ENCODE peak calls at places on chromosomes 4 and X, in four cellular contexts. G is left lung, Y is cardiac fibroblast, Z is fibroblast of mammary gland. F is an unnamed sample.

GRCh38 chr4:21885241-21885640 is 63.3 kb downstream of the KCNIP4 start:
- DNase-seq in Y (peak), Z (peak), G (no peak), F (no peak)

GRCh38 chr4:77473509-77473908 is 132.1 kb upstream of the CXCL13 start:
- DNase-seq in G (no peak), Z (peak), Y (peak), F (no peak)

GRCh38 chrX:153057281-153057680 is 1.0 kb downstream of the PNMA3 start:
- DNase-seq in Z (no peak), G (no peak), Y (peak), F (no peak)

GRCh38 chrX:133376422-133376821 is 38.9 kb downstream of the GPC4 start:
- DNase-seq in Y (no peak), Z (no peak), G (no peak), F (no peak)

GRCh38 chr4:150518559-150518958 is 63.4 kb upstream of the MAB21L2 start:
- DNase-seq in G (no peak), Z (peak), Y (peak), F (no peak)

GRCh38 chr4:39655206-39655605 is 16.5 kb upstream of the SMIM14 start:
- DNase-seq in G (no peak), Y (peak), Z (peak), F (no peak)

GRCh38 chrX:103919336-103919682 is 43.1 kb upstream of the TMSB15B start:
- DNase-seq in G (no peak), Y (peak), Z (peak), F (no peak)

GRCh38 chr4:111778543-111778942 is 366.7 kb upstream of the FAM241A start:
- DNase-seq in Y (peak), Z (peak), G (no peak), F (no peak)

GRCh38 chrX:19627533-19627932 is 112.2 kb upstream of the MAP3K15 start:
- DNase-seq in Z (peak), G (no peak), Y (no peak), F (no peak)

GRCh38 chr4:38805530-38806145 is 1.0 kb upstream of the TLR1 start:
- DNase-seq in G (peak), Y (peak), Z (peak), F (no peak)

GRCh38 chrX:2609431-2610238 is 81.5 kb upstream of the CD99 start:
- DNase-seq in Y (no peak), G (no peak), Z (peak), F (no peak)

GRCh38 chr4:82005153-82005552 is 368.6 kb downstream of the HNRNPD start:
- DNase-seq in G (no peak), Z (no peak), Y (no peak), F (no peak)

GRCh38 chrX:110301194-110301593 is 16.7 kb downstream of the AMMECR1 start:
- DNase-seq in G (no peak), Z (no peak), Y (no peak), F (no peak)

GRCh38 chrX:80486299-80486698 is 66.1 kb downstream of the TENT5D start:
- DNase-seq in G (no peak), Y (no peak), Z (no peak), F (no peak)

GRCh38 chr4:13601060-13601459 is 26.5 kb downstream of the BOD1L1 start:
- DNase-seq in G (no peak), Z (no peak), Y (no peak), F (no peak)

GRCh38 chr4:137531121-137531520 is 1.2 kb downstream of the PCDH18 start:
- DNase-seq in G (no peak), Z (peak), Y (peak), F (no peak)

GRCh38 chr4:61555789-61556188 is 355.7 kb downstream of the ADGRL3 start:
- DNase-seq in Z (no peak), Y (peak), G (no peak), F (no peak)

GRCh38 chr4:52957220-52957686 is 95.1 kb downstream of the RASL11B start:
- DNase-seq in Z (peak), G (no peak), Y (peak), F (no peak)

GRCh38 chr4:181536753-181537434 is 706.3 kb upstream of the TENM3 start:
- DNase-seq in G (no peak), Y (no peak), Z (no peak), F (no peak)

GRCh38 chr4:38062088-38062893 is 102.1 kb downstream of the PTTG2 start:
- DNase-seq in Z (peak), Y (peak), G (peak), F (peak)

GRCh38 chr4:7872264-7872771 is 67.3 kb downstream of the AFAP1 start:
- DNase-seq in Z (peak), G (no peak), Y (peak), F (no peak)

GRCh38 chr4:103449285-103449684 is 251.1 kb upstream of the CENPE start:
- DNase-seq in Y (no peak), Z (no peak), G (no peak), F (no peak)

GRCh38 chr4:3205995-3206394 is 43.0 kb upstream of the MSANTD1 start:
- DNase-seq in Z (no peak), G (no peak), Y (no peak), F (no peak)

GRCh38 chr4:55363618-55364420 is 17.8 kb downstream of the SRD5A3 start:
- DNase-seq in Z (peak), G (no peak), Y (no peak), F (no peak)

GRCh38 chr4:146453192-146453591 is 68.5 kb downstream of the SLC10A7 start:
- DNase-seq in G (no peak), Z (no peak), Y (no peak), F (no peak)

GRCh38 chr4:52126946-52127345 is 75.8 kb downstream of the SPATA18 start:
- DNase-seq in Z (peak), Y (no peak), G (no peak), F (no peak)

GRCh38 chrX:123322531-123322930 is 138.5 kb downstream of the GRIA3 start:
- DNase-seq in Y (no peak), G (no peak), Z (no peak), F (no peak)

GRCh38 chr4:85402371-85402770 is 72.6 kb upstream of the ARHGAP24 start:
- DNase-seq in G (no peak), Z (peak), Y (peak), F (no peak)

GRCh38 chr4:41487868-41488267 is 50.1 kb upstream of the LIMCH1 start:
- DNase-seq in Z (no peak), G (no peak), Y (no peak), F (no peak)

GRCh38 chr4:80989921-80990544 is 40.5 kb upstream of the BMP3 start:
- DNase-seq in Y (peak), Z (peak), G (no peak), F (no peak)

GRCh38 chr4:183797041-183797444 is 108.1 kb upstream of the STOX2 start:
- DNase-seq in G (peak), Y (no peak), Z (no peak), F (peak)
- H3K4me3 ChIP-seq in G (peak), Y (no peak), Z (no peak), F (peak)

GRCh38 chr4:173170210-173170778 is 1.7 kb downstream of the GALNT7 start:
- DNase-seq in Y (peak), G (no peak), Z (peak), F (no peak)

GRCh38 chr4:173169178-173169427 is 492 bp downstream of the GALNT7 start:
- DNase-seq in Y (no peak), G (no peak), Z (no peak), F (no peak)

GRCh38 chr4:173171987-173172386 is 3.4 kb downstream of the GALNT7 start:
- DNase-seq in Z (no peak), G (no peak), Y (no peak), F (no peak)

GRCh38 chr4:173169428-173170209 is 1.0 kb downstream of the GALNT7 start:
- DNase-seq in G (peak), Y (peak), Z (peak), F (peak)

DNA sequence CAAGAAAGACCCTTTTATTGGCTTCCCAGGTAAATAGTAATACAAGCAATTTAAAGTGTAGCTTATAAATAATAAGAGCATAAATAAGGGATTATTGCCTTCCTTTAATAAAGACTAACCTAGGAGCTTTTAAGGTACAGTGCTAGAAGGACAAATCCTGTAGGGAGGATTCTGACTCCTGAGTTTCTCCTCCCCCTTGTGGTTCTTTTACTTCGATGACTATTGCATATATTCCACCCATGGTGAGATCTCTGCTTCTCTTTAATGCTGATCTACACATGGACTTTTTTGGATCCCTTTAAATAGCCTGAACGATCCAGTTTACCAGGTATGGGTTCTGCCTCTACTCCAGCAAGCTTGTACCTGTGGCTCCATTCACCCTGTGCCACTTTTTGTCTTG is 2.5 kb downstream of the GALNT7 start:
- DNase-seq in Z (peak), G (no peak), Y (peak), F (no peak)
- H3K4me3 ChIP-seq in Z (no peak), G (no peak), Y (no peak), F (no peak)

GRCh38 chr4:147723316-147723715 is 8.6 kb upstream of the ARHGAP10 start:
- DNase-seq in G (no peak), Z (peak), Y (peak), F (no peak)
- H3K4me3 ChIP-seq in G (no peak), Z (no peak), Y (no peak), F (no peak)

GRCh38 chr4:169271692-169272007 is 894 bp upstream of the SH3RF1 start:
- DNase-seq in Y (no peak), Z (no peak), G (no peak), F (no peak)
- H3K4me3 ChIP-seq in Y (peak), Z (peak), G (peak), F (peak)

DNA sequence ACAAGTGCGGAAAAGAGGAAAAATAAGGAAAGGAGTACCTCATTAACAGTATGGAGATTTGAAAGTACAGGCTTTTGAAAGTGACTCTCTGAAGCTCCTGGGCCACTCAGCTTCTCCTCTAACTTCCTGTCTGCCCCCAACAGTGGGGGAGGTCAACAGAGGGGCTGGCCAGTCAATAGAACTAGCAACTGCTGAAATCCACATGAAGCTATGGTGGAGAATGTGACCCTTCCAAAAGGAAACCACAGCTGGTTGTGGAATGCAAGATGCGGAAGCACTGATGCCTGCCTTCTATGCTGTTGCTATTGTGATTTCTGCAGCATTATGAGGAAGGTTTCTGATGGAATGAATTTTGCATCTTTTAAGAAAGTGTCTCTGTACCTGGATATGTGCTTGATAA is 2.4 kb downstream of the CORIN start:
- DNase-seq in Z (no peak), Y (peak), G (no peak), F (no peak)
- H3K4me3 ChIP-seq in Z (no peak), Y (no peak), G (no peak), F (no peak)